ENCODE peak calls at places on chromosomes 12 and 14, in ten cellular contexts. N, Z, C, G, J, V, Y, U, B and A are unnamed samples.

GRCh38 chr14:65738339-65738738 is 325.8 kb downstream of the FUT8 start:
- DNase-seq in N (no peak), Z (no peak), C (no peak), G (no peak), J (no peak), V (no peak), Y (no peak), U (no peak), B (no peak), A (no peak)

GRCh38 chr14:63273717-63274673 is 44.7 kb downstream of the GPHB5 start:
- DNase-seq in N (no peak), Z (no peak), C (no peak), G (no peak), J (no peak), V (no peak), Y (no peak), U (no peak), B (no peak), A (no peak)

GRCh38 chr14:21039585-21040369 is 2.4 kb upstream of the RNASE7 start:
- DNase-seq in N (peak), Z (peak), C (peak), G (no peak), J (peak), V (peak), Y (peak), U (peak), B (no peak), A (no peak)

GRCh38 chr14:102774391-102775153 is 2.7 kb upstream of the TRAF3 start:
- DNase-seq in N (peak), Z (peak), C (peak), G (peak), J (peak), V (peak), Y (peak), U (peak), B (no peak), A (peak)

GRCh38 chr14:57068511-57068910 is 200.2 kb downstream of the EXOC5 start:
- DNase-seq in N (no peak), Z (no peak), C (no peak), G (no peak), J (no peak), V (no peak), Y (no peak), U (no peak), B (no peak), A (no peak)

GRCh38 chr12:120085920-120086319 is 30.6 kb downstream of the RAB35 start:
- DNase-seq in N (no peak), Z (no peak), C (no peak), G (no peak), J (no peak), V (no peak), Y (no peak), U (no peak), B (peak), A (peak)

GRCh38 chr12:85191-85666 is 18.7 kb downstream of the IQSEC3 start:
- DNase-seq in N (no peak), Z (no peak), C (no peak), G (no peak), J (peak), V (no peak), Y (no peak), U (no peak), B (no peak), A (no peak)

GRCh38 chr12:94615284-94616216 is 34.8 kb downstream of the TMCC3 start:
- DNase-seq in N (no peak), Z (no peak), C (no peak), G (no peak), J (peak), V (peak), Y (no peak), U (peak), B (no peak), A (no peak)

GRCh38 chr12:24854017-24854416 is 94.9 kb downstream of the BCAT1 start:
- DNase-seq in N (no peak), Z (no peak), C (no peak), G (no peak), J (no peak), V (no peak), Y (no peak), U (no peak), B (no peak), A (no peak)

GRCh38 chr12:63150255-63151060 is 543 bp downstream of the AVPR1A start:
- DNase-seq in N (no peak), Z (peak), C (no peak), G (peak), J (no peak), V (no peak), Y (peak), U (peak), B (peak), A (peak)

GRCh38 chr14:89625988-89626806 is 209.2 kb upstream of the FOXN3 start:
- DNase-seq in N (no peak), Z (no peak), C (no peak), G (no peak), J (no peak), V (no peak), Y (no peak), U (no peak), B (no peak), A (no peak)

GRCh38 chr12:3568695-3569094 is 77.7 kb downstream of the PRMT8 start:
- DNase-seq in N (no peak), Z (no peak), C (no peak), G (no peak), J (no peak), V (no peak), Y (no peak), U (no peak), B (no peak), A (no peak)

GRCh38 chr12:123264642-123265041 is 7.0 kb downstream of the CDK2AP1 start:
- DNase-seq in N (no peak), Z (no peak), C (no peak), G (no peak), J (no peak), V (no peak), Y (peak), U (no peak), B (no peak), A (no peak)

GRCh38 chr14:38238881-38239280 is 17.0 kb downstream of the CLEC14A start:
- DNase-seq in N (no peak), Z (no peak), C (no peak), G (no peak), J (no peak), V (no peak), Y (no peak), U (no peak), B (no peak), A (no peak)

GRCh38 chr14:20690848-20691640 is 2.5 kb downstream of the ANG start:
- DNase-seq in N (peak), Z (peak), C (no peak), G (peak), J (peak), V (peak), Y (peak), U (peak), B (no peak), A (no peak)

GRCh38 chr14:21940887-21941855 is 267.6 kb upstream of the OR4E1 start:
- DNase-seq in N (peak), Z (no peak), C (no peak), G (no peak), J (no peak), V (no peak), Y (peak), U (peak), B (no peak), A (no peak)

GRCh38 chr14:100129161-100129589 is 30.3 kb downstream of the DEGS2 start:
- DNase-seq in N (no peak), Z (no peak), C (no peak), G (no peak), J (no peak), V (no peak), Y (no peak), U (no peak), B (no peak), A (no peak)

GRCh38 chr12:7142057-7142644 is 12.0 kb downstream of the CLSTN3 start:
- DNase-seq in N (peak), Z (no peak), C (no peak), G (peak), J (no peak), V (peak), Y (peak), U (peak), B (no peak), A (peak)

GRCh38 chr14:38003746-38004609 is 203.7 kb upstream of the SSTR1 start:
- DNase-seq in N (no peak), Z (no peak), C (no peak), G (no peak), J (no peak), V (no peak), Y (no peak), U (no peak), B (no peak), A (no peak)

GRCh38 chr14:90658541-90658967 is 157.7 kb downstream of the TTC7B start:
- DNase-seq in N (no peak), Z (no peak), C (no peak), G (no peak), J (no peak), V (no peak), Y (peak), U (peak), B (no peak), A (no peak)

GRCh38 chr12:13288937-13289643 is 92.6 kb downstream of the EMP1 start:
- DNase-seq in N (no peak), Z (no peak), C (no peak), G (no peak), J (peak), V (no peak), Y (no peak), U (peak), B (no peak), A (no peak)

GRCh38 chr14:71566276-71566675 is 366.0 kb upstream of the RGS6 start:
- DNase-seq in N (no peak), Z (no peak), C (peak), G (no peak), J (no peak), V (no peak), Y (peak), U (no peak), B (no peak), A (no peak)

GRCh38 chr12:107464644-107465043 is 221.0 kb upstream of the PWP1 start:
- DNase-seq in N (no peak), Z (no peak), C (no peak), G (no peak), J (no peak), V (no peak), Y (no peak), U (no peak), B (no peak), A (no peak)

GRCh38 chr12:52244615-52244994 is 11.6 kb downstream of the KRT7 start:
- DNase-seq in N (no peak), Z (no peak), C (no peak), G (no peak), J (no peak), V (no peak), Y (no peak), U (peak), B (no peak), A (no peak)

GRCh38 chr14:33834101-33834955 is 116.5 kb downstream of the EGLN3 start:
- DNase-seq in N (no peak), Z (no peak), C (no peak), G (no peak), J (no peak), V (no peak), Y (no peak), U (no peak), B (peak), A (no peak)

GRCh38 chr14:52025310-52025709 is 36.0 kb downstream of the RTRAF start:
- DNase-seq in N (no peak), Z (no peak), C (no peak), G (no peak), J (no peak), V (no peak), Y (peak), U (peak), B (no peak), A (no peak)

GRCh38 chr14:105050551-105050897 is 14.7 kb downstream of the GPR132 start:
- DNase-seq in N (no peak), Z (peak), C (no peak), G (no peak), J (peak), V (peak), Y (no peak), U (peak), B (no peak), A (no peak)

GRCh38 chr12:121794532-121795028 is 1.1 kb upstream of the RHOF start:
- DNase-seq in N (no peak), Z (peak), C (no peak), G (no peak), J (peak), V (no peak), Y (no peak), U (peak), B (no peak), A (no peak)

GRCh38 chr12:22437031-22437806 is 102.7 kb upstream of the ST8SIA1 start:
- DNase-seq in N (no peak), Z (no peak), C (no peak), G (no peak), J (no peak), V (no peak), Y (no peak), U (peak), B (no peak), A (peak)

GRCh38 chr12:107349008-107349747 is 255.8 kb upstream of the CRY1 start:
- DNase-seq in N (no peak), Z (no peak), C (no peak), G (no peak), J (peak), V (peak), Y (no peak), U (peak), B (no peak), A (peak)

GRCh38 chr14:92978229-92979021 is 55.5 kb downstream of the CHGA start:
- DNase-seq in N (no peak), Z (no peak), C (no peak), G (no peak), J (no peak), V (no peak), Y (no peak), U (no peak), B (no peak), A (no peak)

GRCh38 chr12:109192358-109192757 is 76.0 kb downstream of the ACACB start:
- DNase-seq in N (no peak), Z (no peak), C (no peak), G (no peak), J (no peak), V (peak), Y (no peak), U (peak), B (no peak), A (no peak)

GRCh38 chr14:38791862-38792261 is 311.2 kb downstream of the SEC23A start:
- DNase-seq in N (no peak), Z (no peak), C (no peak), G (no peak), J (no peak), V (no peak), Y (no peak), U (no peak), B (peak), A (peak)

GRCh38 chr14:68619805-68620574 is 172.9 kb downstream of the ZFP36L1 start:
- DNase-seq in N (no peak), Z (no peak), C (no peak), G (no peak), J (no peak), V (peak), Y (no peak), U (peak), B (no peak), A (no peak)

GRCh38 chr14:89206426-89206825 is 210.6 kb downstream of the FOXN3 start:
- DNase-seq in N (no peak), Z (no peak), C (no peak), G (no peak), J (no peak), V (no peak), Y (no peak), U (no peak), B (no peak), A (no peak)

GRCh38 chr12:115341442-115341841 is 657.5 kb upstream of the TBX3 start:
- DNase-seq in N (no peak), Z (peak), C (peak), G (no peak), J (no peak), V (peak), Y (no peak), U (peak), B (no peak), A (no peak)